ENCODE peak calls at places on chromosomes 3 and 15, in nine cellular contexts. X, Q, E, G, H, L, S, Y and T are unnamed samples.

GRCh38 chr3:20080956-20081554 is 40.8 kb downstream of the KAT2B start:
- DNase-seq in X (no peak), Q (peak; percentile 50), E (peak; percentile 95), G (peak; percentile 31), H (peak; percentile 61), L (peak; percentile 15), S (peak; percentile 67), Y (peak; percentile 0), T (no peak)

GRCh38 chr3:18657858-18658820 is 233.0 kb upstream of the SATB1 start:
- DNase-seq in X (no peak), Q (no peak), E (no peak), G (peak; percentile 68), H (no peak), L (peak; percentile 61), S (no peak), Y (peak; percentile 47), T (no peak)

GRCh38 chr3:14605070-14605469 is 46.5 kb upstream of the CCDC174 start:
- DNase-seq in X (no peak), Q (no peak), E (no peak), G (no peak), H (no peak), L (peak; percentile 39), S (no peak), Y (no peak), T (no peak)

GRCh38 chr3:9088431-9089353 is 125.4 kb upstream of the RAD18 start:
- DNase-seq in X (no peak), Q (no peak), E (no peak), G (no peak), H (no peak), L (peak; percentile 71), S (no peak), Y (peak; percentile 33), T (no peak)

GRCh38 chr3:40191850-40192448 is 117.6 kb upstream of the EIF1B start:
- DNase-seq in X (no peak), Q (peak; percentile 71), E (no peak), G (peak; percentile 63), H (no peak), L (peak; percentile 78), S (no peak), Y (peak; percentile 56), T (peak; percentile 55)

GRCh38 chr3:133494469-133494868 is 79.0 kb upstream of the CDV3 start:
- DNase-seq in X (no peak), Q (no peak), E (no peak), G (no peak), H (no peak), L (no peak), S (no peak), Y (no peak), T (no peak)

GRCh38 chr15:41811432-41812195 is 16.3 kb upstream of the JMJD7 start:
- DNase-seq in X (peak; percentile 70), Q (peak; percentile 89), E (peak; percentile 91), G (peak; percentile 62), H (peak; percentile 92), L (peak; percentile 89), S (peak; percentile 86), Y (peak; percentile 73), T (peak; percentile 69)

GRCh38 chr3:14768182-14768790 is 50.5 kb upstream of the FGD5 start:
- DNase-seq in X (no peak), Q (peak; percentile 10), E (no peak), G (no peak), H (no peak), L (no peak), S (no peak), Y (no peak), T (no peak)

GRCh38 chr3:153221748-153222162 is 59.7 kb downstream of the RAP2B start:
- DNase-seq in X (no peak), Q (peak; percentile 8), E (peak; percentile 53), G (peak; percentile 67), H (no peak), L (peak; percentile 97), S (peak; percentile 53), Y (peak; percentile 72), T (peak; percentile 82)

GRCh38 chr15:101425787-101426365 is 63.6 kb downstream of the PCSK6 start:
- DNase-seq in X (no peak), Q (no peak), E (no peak), G (no peak), H (no peak), L (no peak), S (no peak), Y (no peak), T (no peak)

GRCh38 chr15:48876057-48876456 is 1.9 kb upstream of the EID1 start:
- DNase-seq in X (no peak), Q (no peak), E (no peak), G (no peak), H (no peak), L (no peak), S (no peak), Y (no peak), T (no peak)

GRCh38 chr3:78900426-78900825 is 867.4 kb downstream of the ROBO1 start:
- DNase-seq in X (no peak), Q (no peak), E (no peak), G (no peak), H (no peak), L (no peak), S (no peak), Y (no peak), T (no peak)

GRCh38 chr3:66498718-66499611 is 1.9 kb downstream of the LRIG1 start:
- DNase-seq in X (no peak), Q (no peak), E (peak; percentile 56), G (no peak), H (no peak), L (no peak), S (no peak), Y (no peak), T (peak; percentile 28)

GRCh38 chr15:77985931-77986480 is 91.5 kb downstream of the TBC1D2B start:
- DNase-seq in X (no peak), Q (no peak), E (no peak), G (no peak), H (no peak), L (no peak), S (no peak), Y (no peak), T (no peak)

GRCh38 chr3:46889381-46890110 is 12.0 kb downstream of the PTH1R start:
- DNase-seq in X (no peak), Q (no peak), E (peak; percentile 53), G (peak; percentile 50), H (no peak), L (no peak), S (no peak), Y (no peak), T (no peak)

GRCh38 chr15:79307251-79307650 is 3.7 kb upstream of the TMED3 start:
- DNase-seq in X (no peak), Q (no peak), E (no peak), G (no peak), H (no peak), L (no peak), S (no peak), Y (no peak), T (no peak)
- H3K27ac ChIP-seq in X (no peak overlapping the region), Q (no peak overlapping the region), E (no peak overlapping the region), G (no peak overlapping the region), H (no peak overlapping the region), L (no peak overlapping the region), S (no peak overlapping the region), Y (no peak overlapping the region), T (no peak overlapping the region)

GRCh38 chr3:149375824-149376196 is 1.6 kb downstream of the TM4SF1 start:
- DNase-seq in X (no peak), Q (no peak), E (no peak), G (no peak), H (no peak), L (no peak), S (no peak), Y (no peak), T (no peak)
- H3K4me3 ChIP-seq in X (peak overlapping the region; percentile 54), Q (peak overlapping the region; percentile 50), E (peak overlapping the region; percentile 63), G (no peak overlapping the region), H (peak overlapping the region; percentile 48), L (peak overlapping the region; percentile 90), S (peak overlapping the region; percentile 45), Y (peak overlapping the region; percentile 92), T (no peak overlapping the region)

GRCh38 chr3:4827767-4828166 is 151.5 kb upstream of the BHLHE40 start:
- DNase-seq in X (no peak), Q (no peak), E (no peak), G (no peak), H (no peak), L (no peak), S (no peak), Y (no peak), T (no peak)

GRCh38 chr3:4830586-4830914 is 148.7 kb upstream of the BHLHE40 start:
- DNase-seq in X (no peak), Q (no peak), E (no peak), G (peak; percentile 46), H (no peak), L (no peak), S (no peak), Y (no peak), T (no peak)

GRCh38 chr3:4826237-4827100 is 152.8 kb upstream of the BHLHE40 start:
- DNase-seq in X (peak; percentile 82), Q (no peak), E (peak; percentile 95), G (no peak), H (peak; percentile 83), L (no peak), S (peak; percentile 88), Y (no peak), T (no peak)

GRCh38 chr3:4828279-4829030 is 150.8 kb upstream of the BHLHE40 start:
- DNase-seq in X (peak; percentile 51), Q (no peak), E (peak; percentile 59), G (no peak), H (peak; percentile 81), L (no peak), S (no peak), Y (no peak), T (no peak)

GRCh38 chr3:4829031-4829394 is 150.2 kb upstream of the BHLHE40 start:
- DNase-seq in X (no peak), Q (no peak), E (no peak), G (no peak), H (no peak), L (peak; percentile 82), S (no peak), Y (no peak), T (no peak)
- H3K27ac ChIP-seq in X (peak overlapping the region; percentile 55), Q (peak overlapping the region; percentile 25), E (no peak overlapping the region), G (peak overlapping the region; percentile 69), H (peak overlapping the region; percentile 40), L (peak overlapping the region; percentile 86), S (peak overlapping the region; percentile 89), Y (no peak overlapping the region), T (peak overlapping the region; percentile 60)

GRCh38 chr3:192847918-192848317 is 69.7 kb downstream of the MB21D2 start:
- DNase-seq in X (no peak), Q (no peak), E (no peak), G (no peak), H (no peak), L (no peak), S (no peak), Y (no peak), T (no peak)

GRCh38 chr3:192851821-192852352 is 65.8 kb downstream of the MB21D2 start:
- DNase-seq in X (no peak), Q (peak; percentile 46), E (peak; percentile 76), G (no peak), H (no peak), L (peak; percentile 99), S (peak; percentile 80), Y (peak; percentile 99), T (no peak)

GRCh38 chr3:192855434-192855833 is 62.2 kb downstream of the MB21D2 start:
- DNase-seq in X (no peak), Q (no peak), E (no peak), G (no peak), H (no peak), L (no peak), S (no peak), Y (no peak), T (no peak)

GRCh38 chr3:192848371-192849233 is 69.1 kb downstream of the MB21D2 start:
- DNase-seq in X (no peak), Q (no peak), E (no peak), G (no peak), H (no peak), L (no peak), S (no peak), Y (no peak), T (no peak)

GRCh38 chr3:192850501-192850981 is 67.1 kb downstream of the MB21D2 start:
- DNase-seq in X (peak; percentile 23), Q (no peak), E (no peak), G (no peak), H (no peak), L (peak; percentile 94), S (peak; percentile 88), Y (peak; percentile 24), T (peak; percentile 64)
- H3K4me3 ChIP-seq in X (no peak overlapping the region), Q (no peak overlapping the region), E (no peak overlapping the region), G (no peak overlapping the region), H (no peak overlapping the region), L (peak overlapping the region; percentile 48), S (no peak overlapping the region), Y (no peak overlapping the region), T (no peak overlapping the region)